ENCODE peak calls at places on chromosomes 3 and 15, in eight cellular contexts. C, N, H, T, A, P, V and Q are unnamed samples.

GRCh38 chr3:137642831-137643230 is 121.3 kb upstream of the SOX14 start:
- DNase-seq in H (no peak), A (peak; percentile 12), V (no peak), N (no peak), T (no peak), C (no peak), P (no peak), Q (no peak)

GRCh38 chr3:172658344-172659245 is 52.3 kb downstream of the NCEH1 start:
- DNase-seq in P (no peak), T (no peak), H (peak; percentile 17), N (no peak), C (no peak), V (no peak), A (peak; percentile 99), Q (no peak)

GRCh38 chr3:141070727-141071357 is 19.7 kb downstream of the SPSB4 start:
- DNase-seq in A (no peak), P (no peak), T (no peak), C (no peak), V (no peak), H (peak; percentile 81), N (no peak), Q (no peak)

GRCh38 chr3:39188271-39189149 is 3.9 kb downstream of the XIRP1 start:
- DNase-seq in V (no peak), P (no peak), C (no peak), N (no peak), T (no peak), H (no peak), A (no peak), Q (no peak)

GRCh38 chr3:58383904-58384303 is 49.7 kb downstream of the PDHB start:
- DNase-seq in T (peak; percentile 18), P (no peak), H (no peak), V (no peak), N (no peak), A (peak; percentile 99), C (no peak), Q (no peak)

GRCh38 chr15:101262551-101262950 is 10.7 kb upstream of the CHSY1 start:
- DNase-seq in A (no peak), T (no peak), C (no peak), P (no peak), V (no peak), N (no peak), H (no peak), Q (no peak)

GRCh38 chr3:194928831-194929594 is 243.3 kb downstream of the FAM43A start:
- DNase-seq in N (no peak), T (no peak), H (peak; percentile 82), A (peak; percentile 80), V (no peak), C (peak; percentile 43), P (no peak), Q (peak; percentile 23)

GRCh38 chr3:108552267-108553159 is 36.7 kb downstream of the CIP2A start:
- DNase-seq in H (no peak), P (no peak), A (peak; percentile 65), N (no peak), C (no peak), T (no peak), V (no peak), Q (no peak)

GRCh38 chr15:81256916-81257315 is 60.2 kb downstream of the IL16 start:
- DNase-seq in V (no peak), C (no peak), H (no peak), A (peak; percentile 77), N (no peak), T (no peak), P (no peak), Q (no peak)

GRCh38 chr3:30752961-30753360 is 141.5 kb downstream of the GADL1 start:
- DNase-seq in H (no peak), N (no peak), P (peak; percentile 41), C (no peak), V (no peak), A (peak; percentile 85), T (no peak), Q (no peak)

GRCh38 chr3:115836944-115837343 is 213.6 kb downstream of the GAP43 start:
- DNase-seq in C (no peak), V (peak; percentile 19), H (no peak), A (peak; percentile 34), P (no peak), T (no peak), N (no peak), Q (no peak)

GRCh38 chr3:152283492-152284381 is 15.0 kb downstream of the MBNL1 start:
- DNase-seq in T (no peak), V (no peak), H (no peak), N (no peak), P (no peak), C (no peak), A (no peak), Q (no peak)

GRCh38 chr15:82709421-82710207 is at the start of gene AP3B2:
- DNase-seq in A (peak; percentile 49), V (peak; percentile 96), P (peak; percentile 59), T (peak; percentile 83), N (peak; percentile 82), H (peak; percentile 80), C (peak; percentile 70), Q (peak; percentile 62)

GRCh38 chr3:119340436-119340835 is 46.3 kb downstream of the ARHGAP31 start:
- DNase-seq in A (no peak), P (no peak), C (no peak), N (no peak), H (no peak), T (no peak), V (no peak), Q (no peak)

GRCh38 chr3:41338276-41338675 is 139.0 kb downstream of the CTNNB1 start:
- DNase-seq in H (no peak), N (no peak), V (no peak), A (no peak), P (no peak), T (no peak), C (no peak), Q (no peak)

GRCh38 chr3:172449468-172450149 is 1.4 kb upstream of the GHSR start:
- DNase-seq in C (no peak), P (no peak), T (no peak), N (peak; percentile 70), V (no peak), H (peak; percentile 83), A (peak; percentile 27), Q (peak; percentile 58)

GRCh38 chr3:182605882-182606611 is 187.3 kb upstream of the ATP11B start:
- DNase-seq in A (no peak), H (no peak), C (no peak), N (no peak), P (no peak), T (no peak), V (no peak), Q (no peak)

GRCh38 chr15:86213420-86213819 is 133.7 kb downstream of the AGBL1 start:
- DNase-seq in H (no peak), N (no peak), V (no peak), P (no peak), T (no peak), C (no peak), A (no peak), Q (no peak)
- TF ChIP-seq CTCF in H (peak; percentile 35), N (no peak), V (peak; percentile 13), P (no peak), T (no peak), C (no peak), A (no peak), Q (peak; percentile 15)

GRCh38 chr3:196617256-196617655 is 22.2 kb upstream of the NRROS start:
- DNase-seq in N (no peak), H (no peak), C (no peak), V (no peak), T (no peak), A (no peak), P (no peak), Q (no peak)
- TF ChIP-seq CTCF in N (no peak), H (no peak), C (no peak), V (no peak), T (no peak), A (no peak), P (no peak), Q (no peak)

GRCh38 chr3:17800232-17800631 is 57.8 kb upstream of the TBC1D5 start:
- DNase-seq in H (no peak), P (no peak), V (no peak), C (no peak), A (peak; percentile 4), N (no peak), T (no peak), Q (no peak)

GRCh38 chr3:17795733-17796132 is 53.3 kb upstream of the TBC1D5 start:
- DNase-seq in C (no peak), T (no peak), H (no peak), P (no peak), A (peak; percentile 22), N (no peak), V (no peak), Q (no peak)

GRCh38 chr3:17799312-17799711 is 56.9 kb upstream of the TBC1D5 start:
- DNase-seq in N (no peak), V (no peak), C (no peak), A (no peak), P (no peak), T (no peak), H (no peak), Q (no peak)

GRCh38 chr3:17795280-17795679 is 52.8 kb upstream of the TBC1D5 start:
- DNase-seq in T (no peak), H (no peak), A (no peak), V (no peak), P (no peak), N (no peak), C (no peak), Q (no peak)

GRCh38 chr3:17798000-17798399 is 55.6 kb upstream of the TBC1D5 start:
- DNase-seq in H (peak; percentile 45), N (no peak), C (no peak), P (no peak), A (no peak), V (no peak), T (no peak), Q (no peak)
- TF ChIP-seq CTCF in H (peak; percentile 25), N (no peak), C (no peak), P (no peak), A (no peak), V (no peak), T (no peak), Q (no peak)

DNA sequence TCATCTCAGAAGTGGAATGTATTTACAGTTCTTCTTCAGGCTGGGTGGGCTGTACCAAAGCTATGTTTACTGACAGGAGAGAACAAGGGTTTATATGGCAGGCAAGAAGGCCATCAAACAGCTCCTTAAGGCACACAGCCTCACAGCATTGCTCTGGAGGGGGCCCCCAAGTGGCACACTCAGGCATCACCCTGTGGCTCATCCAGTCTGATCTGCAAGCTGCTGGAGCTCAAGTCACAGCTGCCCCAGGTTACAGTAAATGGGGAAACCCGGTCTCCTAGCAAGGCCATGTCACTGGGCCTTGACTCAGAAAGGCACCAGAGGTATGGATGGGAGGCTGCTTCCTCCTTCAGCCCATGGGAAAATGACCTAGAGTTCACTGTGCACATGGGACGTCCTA is 67.4 kb downstream of the TFG start:
- DNase-seq in A (peak; percentile 34), T (no peak), V (no peak), C (no peak), P (no peak), N (no peak), H (peak; percentile 54), Q (no peak)
- TF ChIP-seq CTCF in A (no peak), T (no peak), V (peak; percentile 17), C (no peak), P (no peak), N (no peak), H (no peak), Q (no peak)

GRCh38 chr3:147945968-147946519 is 536.9 kb downstream of the ZIC1 start:
- DNase-seq in H (peak; percentile 33), C (no peak), V (peak; percentile 23), N (no peak), P (peak; percentile 15), T (peak; percentile 45), A (peak; percentile 95), Q (no peak)
- TF ChIP-seq CTCF in H (no peak), C (no peak), V (peak; percentile 42), N (no peak), P (peak; percentile 42), T (peak; percentile 48), A (peak; percentile 84), Q (peak; percentile 62)